ENCODE peak calls at places on chromosomes 1 and 21, in four cellular contexts. K is heart left ventricle, V is PC-9, G is neural progenitor cell. W is an unnamed sample.

GRCh38 chr1:165162671-165163241 is 193.8 kb downstream of the LMX1A start:
- DNase-seq in K (no peak), V (peak; percentile 94), G (peak; percentile 15), W (no peak)

GRCh38 chr1:5920201-5920600 is 72.0 kb downstream of the NPHP4 start:
- DNase-seq in K (no peak), V (no peak), G (no peak), W (no peak)

GRCh38 chr1:17233675-17234074 is 15.2 kb upstream of the PADI3 start:
- DNase-seq in K (peak; percentile 78), V (peak; percentile 95), G (no peak), W (peak; percentile 64)

GRCh38 chr1:145918992-145919939 is 749 bp upstream of the PEX11B start:
- DNase-seq in K (peak; percentile 65), V (peak; percentile 82), G (peak; percentile 62), W (peak; percentile 48)

GRCh38 chr1:31571340-31572295 is 4.7 kb upstream of the TINAGL1 start:
- DNase-seq in K (no peak), V (no peak), G (peak; percentile 1), W (no peak)

GRCh38 chr1:53637726-53638640 is 101.0 kb downstream of the GLIS1 start:
- DNase-seq in K (no peak), V (no peak), G (no peak), W (no peak)

GRCh38 chr1:178942285-178943218 is 71.7 kb upstream of the ANGPTL1 start:
- DNase-seq in K (peak; percentile 56), V (no peak), G (no peak), W (peak; percentile 47)

GRCh38 chr1:26388791-26389445 is 16.4 kb upstream of the ZNF683 start:
- DNase-seq in K (no peak), V (no peak), G (no peak), W (no peak)

GRCh38 chr1:11999236-11999635 is 19.0 kb downstream of the MFN2 start:
- DNase-seq in K (no peak), V (no peak), G (no peak), W (no peak)

GRCh38 chr21:26115346-26115745 is 55.2 kb downstream of the APP start:
- DNase-seq in K (no peak), V (peak; percentile 65), G (no peak), W (no peak)
- H3K27ac ChIP-seq in K (peak overlapping the region; percentile 64), V (peak overlapping the region; percentile 85), G (no peak overlapping the region), W (peak overlapping the region; percentile 43)

GRCh38 chr1:92484171-92484471 is 2.6 kb downstream of the GFI1 start:
- DNase-seq in K (no peak), V (no peak), G (no peak), W (no peak)

GRCh38 chr1:92486251-92487077 is at the start of gene GFI1:
- DNase-seq in K (peak; percentile 29), V (no peak), G (peak; percentile 74), W (no peak)

GRCh38 chr1:92487078-92487605 is 417 bp upstream of the GFI1 start:
- DNase-seq in K (no peak), V (no peak), G (no peak), W (no peak)

GRCh38 chr1:92484472-92485373 is 2.0 kb downstream of the GFI1 start:
- DNase-seq in K (peak; percentile 20), V (peak; percentile 48), G (peak; percentile 80), W (no peak)

DNA sequence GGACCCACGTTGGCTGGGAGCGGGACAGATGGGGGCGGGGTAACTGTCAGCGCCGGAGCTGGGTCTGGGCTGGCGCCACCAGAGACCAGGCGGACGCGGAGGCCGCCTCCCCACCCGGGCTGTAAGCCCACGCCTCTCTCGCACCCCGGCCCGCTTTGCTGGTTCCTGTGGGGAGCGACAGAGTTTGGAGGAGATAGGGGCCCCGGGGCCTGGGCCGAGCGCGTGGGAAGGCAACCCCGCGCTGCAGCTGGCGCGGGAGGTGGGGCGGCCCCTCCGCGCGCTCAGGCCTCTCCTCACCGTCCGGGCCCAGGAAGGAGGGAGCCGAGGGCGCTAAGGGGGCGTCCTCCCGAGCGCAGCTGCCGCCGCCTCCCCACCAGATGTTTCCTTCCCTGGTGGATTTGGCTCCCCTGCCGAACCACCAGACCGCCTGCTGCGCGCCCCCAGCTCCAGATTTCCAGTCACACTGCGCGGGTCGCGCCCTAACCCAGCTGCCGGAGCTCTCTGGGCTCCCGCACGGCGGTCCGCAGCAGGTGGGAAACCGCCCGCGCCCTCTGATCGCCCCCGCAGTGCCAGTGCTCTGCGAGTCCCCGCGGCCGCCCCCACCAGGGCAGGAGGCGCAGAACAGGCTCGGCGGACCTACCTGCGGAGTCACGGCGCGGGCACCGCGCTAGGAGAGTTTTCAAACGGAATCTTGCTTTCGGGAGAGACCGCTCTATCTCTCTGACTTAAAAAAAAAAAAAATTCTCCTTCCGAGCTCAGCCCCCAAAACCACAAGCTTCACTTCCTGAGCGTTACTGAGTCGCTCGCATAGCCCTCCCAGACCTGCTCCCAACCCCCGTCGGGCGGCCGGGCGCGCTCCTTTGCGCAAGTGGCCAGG is 1.1 kb downstream of the GFI1 start:
- DNase-seq in K (peak; percentile 47), V (peak; percentile 45), G (peak; percentile 81), W (no peak)
- TF ChIP-seq CTCF in K (no peak), V (peak; percentile 69), G (peak; percentile 53), W (peak; percentile 50)

DNA sequence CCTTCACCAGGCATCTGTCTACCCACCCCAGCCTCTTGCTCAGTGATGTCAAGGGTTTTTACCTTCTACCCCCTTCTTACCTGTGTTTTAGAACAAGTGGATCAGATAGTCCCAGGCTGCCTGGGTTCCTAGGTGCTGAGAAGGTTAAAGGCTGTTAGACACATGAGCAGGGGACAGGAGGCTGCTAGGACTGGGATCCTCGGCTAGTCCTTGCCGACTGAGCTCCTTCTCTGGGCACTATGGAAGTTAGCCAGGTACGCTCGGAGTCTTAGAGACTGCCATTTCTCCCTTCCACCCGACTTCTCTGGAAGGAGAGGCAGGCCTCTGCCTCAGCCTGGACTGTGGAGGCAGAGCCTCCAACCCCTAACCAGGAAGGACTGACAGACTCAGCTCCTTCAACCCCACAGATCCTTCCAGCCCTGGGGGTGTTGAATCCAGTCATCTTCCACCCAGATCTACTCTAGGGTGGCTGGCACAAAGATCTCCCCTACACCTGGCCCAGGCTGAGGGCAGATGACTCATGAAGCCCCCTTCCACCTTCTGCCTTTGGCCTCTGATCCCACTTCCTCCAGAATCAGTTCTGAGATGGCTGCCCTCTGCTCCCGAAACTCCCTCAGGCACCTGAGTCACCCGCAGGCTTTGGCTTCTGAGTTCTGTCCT is at the start of gene DYNLT4:
- DNase-seq in K (no peak), V (no peak), G (no peak), W (no peak)
- H3K4me3 ChIP-seq in K (peak within 1 kb of the TSS; percentile 49), V (peak within 1 kb of the TSS; percentile 30), G (no peak within 1 kb of the TSS), W (peak within 1 kb of the TSS; percentile 17)

GRCh38 chr1:207839083-207839413 is 71.9 kb downstream of the CD34 start:
- DNase-seq in K (no peak), V (no peak), G (no peak), W (no peak)
- H3K27ac ChIP-seq in K (peak overlapping the region; percentile 59), V (no peak overlapping the region), G (no peak overlapping the region), W (no peak overlapping the region)